ENCODE peak calls at places on chromosomes 4 and X, in six cellular contexts. Z, M, E, P, R and J are unnamed samples.

GRCh38 chrX:23871905-23872546 is 35.7 kb downstream of the APOO start:
- ATAC-seq in Z (no peak), M (no peak), E (no peak), P (no peak), R (no peak), J (no peak)

GRCh38 chr4:104344342-104344980 is 150.2 kb downstream of the CXXC4 start:
- ATAC-seq in Z (no peak), M (no peak), E (no peak), P (no peak), R (no peak), J (no peak)

GRCh38 chr4:40349561-40350198 is 14.5 kb downstream of the CHRNA9 start:
- ATAC-seq in Z (peak; percentile 64), M (peak; percentile 36), E (no peak), P (no peak), R (no peak), J (peak; percentile 66)

GRCh38 chrX:24216037-24216436 is 66.5 kb downstream of the ZFX start:
- ATAC-seq in Z (no peak), M (no peak), E (no peak), P (no peak), R (no peak), J (no peak)

GRCh38 chr4:151666501-151666900 is 94.3 kb downstream of the GATB start:
- ATAC-seq in Z (no peak), M (no peak), E (no peak), P (no peak), R (no peak), J (no peak)

GRCh38 chr4:107622006-107622405 is 98.0 kb downstream of the PAPSS1 start:
- ATAC-seq in Z (no peak), M (no peak), E (no peak), P (no peak), R (no peak), J (no peak)

GRCh38 chr4:87073187-87073569 is 138.4 kb downstream of the AFF1 start:
- ATAC-seq in Z (peak; percentile 22), M (peak; percentile 9), E (no peak), P (no peak), R (peak; percentile 13), J (peak; percentile 14)

GRCh38 chr4:75555294-75556164 is at the start of gene ODAPH:
- ATAC-seq in Z (peak; percentile 70), M (peak; percentile 70), E (peak; percentile 44), P (no peak), R (no peak), J (peak; percentile 97)

GRCh38 chr4:119209077-119209476 is 3.4 kb upstream of the USP53 start:
- ATAC-seq in Z (peak; percentile 63), M (no peak), E (no peak), P (no peak), R (no peak), J (peak; percentile 63)

GRCh38 chr4:123363729-123364128 is 32.9 kb upstream of the SPRY1 start:
- ATAC-seq in Z (no peak), M (no peak), E (no peak), P (no peak), R (no peak), J (no peak)

GRCh38 chr4:125582302-125582701 is 267.5 kb downstream of the FAT4 start:
- ATAC-seq in Z (no peak), M (no peak), E (no peak), P (no peak), R (no peak), J (no peak)

GRCh38 chrX:52424658-52425057 is 55.8 kb downstream of the XAGE2 start:
- ATAC-seq in Z (no peak), M (no peak), E (no peak), P (no peak), R (no peak), J (no peak)

GRCh38 chrX:121407627-121408026 is 360.2 kb downstream of the GLUD2 start:
- ATAC-seq in Z (no peak), M (no peak), E (no peak), P (no peak), R (no peak), J (no peak)